ENCODE peak calls at places on chromosome 4, in six cellular contexts. R, B, O, N, Y and U are unnamed samples.

GRCh38 chr4:37726666-37727065 is 40.5 kb upstream of the RELL1 start:
- DNase-seq in O (no peak), R (peak; percentile 86), B (no peak), N (no peak), Y (peak; percentile 40), U (no peak)

GRCh38 chr4:5478697-5479096 is 229.7 kb downstream of the EVC2 start:
- DNase-seq in O (peak; percentile 32), N (no peak), B (no peak), R (no peak), Y (no peak), U (no peak)

GRCh38 chr4:36824682-36825081 is 419.9 kb upstream of the NWD2 start:
- DNase-seq in B (no peak), R (no peak), O (no peak), Y (peak; percentile 24), N (no peak), U (no peak)

GRCh38 chr4:38132843-38133662 is 172.9 kb downstream of the PTTG2 start:
- DNase-seq in O (no peak), Y (no peak), B (no peak), R (no peak), N (no peak), U (peak; percentile 98)

GRCh38 chr4:139297001-139297410 is 4.3 kb upstream of the NAA15 start:
- DNase-seq in O (no peak), N (no peak), Y (peak; percentile 79), R (peak; percentile 59), B (no peak), U (peak; percentile 66)

GRCh38 chr4:6727943-6728250 is 11.9 kb downstream of the BLOC1S4 start:
- DNase-seq in B (no peak), R (no peak), Y (no peak), N (no peak), O (no peak), U (no peak)

GRCh38 chr4:2417765-2418651 is at the start of gene ZFYVE28:
- DNase-seq in Y (no peak), O (no peak), B (no peak), N (no peak), R (no peak), U (no peak)

GRCh38 chr4:119314356-119314755 is 7.6 kb downstream of the FABP2 start:
- DNase-seq in R (peak; percentile 63), Y (peak; percentile 61), O (no peak), B (no peak), N (peak; percentile 15), U (peak; percentile 66)

GRCh38 chr4:172892300-172892699 is 276.3 kb upstream of the GALNT7 start:
- DNase-seq in B (no peak), Y (peak; percentile 51), N (no peak), R (peak; percentile 40), O (no peak), U (peak; percentile 7)

GRCh38 chr4:38190717-38191178 is 230.6 kb downstream of the PTTG2 start:
- DNase-seq in N (no peak), R (peak; percentile 89), B (no peak), O (no peak), Y (peak; percentile 50), U (peak; percentile 98)

GRCh38 chr4:37243722-37244582 is 591 bp upstream of the NWD2 start:
- DNase-seq in N (no peak), B (no peak), Y (no peak), R (peak; percentile 11), O (no peak), U (no peak)

GRCh38 chr4:163701915-163702314 is 207.4 kb downstream of the TMA16 start:
- DNase-seq in N (no peak), R (peak; percentile 61), Y (no peak), O (no peak), B (no peak), U (no peak)

GRCh38 chr4:29309050-29309449 is 1411.1 kb upstream of the PCDH7 start:
- DNase-seq in O (no peak), R (peak; percentile 80), Y (peak; percentile 71), B (no peak), N (no peak), U (no peak)

GRCh38 chr4:104395219-104395618 is 99.5 kb downstream of the CXXC4 start:
- DNase-seq in N (peak; percentile 72), B (no peak), O (no peak), R (peak; percentile 42), Y (no peak), U (no peak)

GRCh38 chr4:158571736-158572135 is 50.1 kb downstream of the RXFP1 start:
- DNase-seq in N (no peak), B (no peak), O (no peak), R (no peak), Y (no peak), U (no peak)

GRCh38 chr4:68987007-68987406 is 35.4 kb upstream of the UGT2A3 start:
- DNase-seq in O (no peak), Y (no peak), N (no peak), R (no peak), B (no peak), U (no peak)

GRCh38 chr4:3318561-3319021 is 25.8 kb downstream of the RGS12 start:
- DNase-seq in B (no peak), Y (no peak), N (no peak), O (no peak), R (no peak), U (no peak)

GRCh38 chr4:48831532-48832015 is 686 bp downstream of the OCIAD1 start:
- DNase-seq in O (no peak), B (no peak), R (peak; percentile 26), N (no peak), Y (no peak), U (peak; percentile 28)

GRCh38 chr4:78481180-78481579 is 70.4 kb upstream of the ANXA3 start:
- DNase-seq in R (peak; percentile 99), O (no peak), Y (peak; percentile 40), B (no peak), N (no peak), U (peak; percentile 34)

GRCh38 chr4:83011779-83012630 is 1.4 kb upstream of the LIN54 start:
- DNase-seq in O (no peak), N (peak; percentile 9), B (peak; percentile 8), Y (peak; percentile 39), R (peak; percentile 24), U (no peak)

GRCh38 chr4:1748465-1748995 is 27.2 kb downstream of the TACC3 start:
- DNase-seq in Y (peak; percentile 74), B (peak; percentile 49), R (peak; percentile 54), N (peak; percentile 58), O (no peak), U (peak; percentile 16)

GRCh38 chr4:174521800-174522182 is 497 bp downstream of the HPGD start:
- DNase-seq in N (no peak), Y (peak; percentile 56), B (no peak), R (no peak), O (no peak), U (no peak)

GRCh38 chr4:4518747-4519146 is 23.1 kb downstream of the STX18 start:
- DNase-seq in O (no peak), Y (no peak), B (no peak), N (no peak), R (no peak), U (no peak)

GRCh38 chr4:165440415-165440882 is 61.6 kb downstream of the CPE start:
- DNase-seq in O (no peak), R (peak; percentile 80), Y (peak; percentile 97), N (no peak), B (no peak), U (peak; percentile 92)

GRCh38 chr4:14749910-14750309 is 252.4 kb upstream of the CPEB2 start:
- DNase-seq in O (no peak), N (no peak), B (no peak), Y (peak; percentile 64), R (peak; percentile 39), U (peak; percentile 47)

GRCh38 chr4:6894528-6895498 is 14.8 kb upstream of the TBC1D14 start:
- DNase-seq in N (no peak), B (no peak), Y (no peak), R (no peak), O (no peak), U (no peak)

GRCh38 chr4:98662619-98663225 is 4.3 kb upstream of the TSPAN5 start:
- DNase-seq in B (peak; percentile 38), Y (no peak), R (no peak), N (no peak), O (no peak), U (no peak)

GRCh38 chr4:23135792-23136645 is 443.3 kb downstream of the GBA3 start:
- DNase-seq in B (no peak), R (peak; percentile 42), O (no peak), Y (peak; percentile 64), N (peak; percentile 47), U (peak; percentile 64)